ENCODE peak calls at places on chromosome 13, in five cellular contexts. J is K562, B is A549, E is HepG2, Z is H1. G is an unnamed sample.

GRCh38 chr13:48890386-48890785 is 85.3 kb upstream of the FNDC3A start:
- DNase-seq in J (no peak), B (no peak), E (no peak), Z (no peak), G (no peak)

GRCh38 chr13:97757807-97758206 is 195.7 kb upstream of the IPO5 start:
- DNase-seq in J (no peak), B (no peak), E (no peak), Z (no peak), G (no peak)

GRCh38 chr13:112775791-112776279 is 86.0 kb downstream of the ATP11A start:
- DNase-seq in J (no peak), B (no peak), E (no peak), Z (no peak), G (no peak)

GRCh38 chr13:47794963-47795362 is 206.1 kb downstream of the SUCLA2 start:
- DNase-seq in J (no peak), B (peak; percentile 4), E (peak; percentile 7), Z (no peak), G (peak; percentile 2)

GRCh38 chr13:35729926-35730627 is 253.6 kb upstream of the MAB21L1 start:
- DNase-seq in J (no peak), B (no peak), E (no peak), Z (no peak), G (no peak)

GRCh38 chr13:101941095-101941777 is 460.6 kb downstream of the FGF14 start:
- DNase-seq in J (no peak), B (no peak), E (no peak), Z (no peak), G (peak; percentile 2)

GRCh38 chr13:25380082-25380481 is 8.3 kb downstream of the ATP8A2 start:
- DNase-seq in J (peak; percentile 38), B (no peak), E (no peak), Z (no peak), G (no peak)

GRCh38 chr13:80590551-80590950 is 249.6 kb upstream of the SPRY2 start:
- DNase-seq in J (no peak), B (no peak), E (no peak), Z (no peak), G (no peak)

GRCh38 chr13:40776681-40777165 is 5.7 kb upstream of the MRPS31 start:
- DNase-seq in J (no peak), B (no peak), E (no peak), Z (no peak), G (peak; percentile 55)

GRCh38 chr13:77521595-77522367 is 13.7 kb upstream of the SCEL start:
- DNase-seq in J (no peak), B (peak; percentile 14), E (no peak), Z (peak; percentile 17), G (no peak)

GRCh38 chr13:97385854-97386253 is 48.1 kb upstream of the RAP2A start:
- DNase-seq in J (no peak), B (no peak), E (no peak), Z (no peak), G (no peak)

GRCh38 chr13:28622286-28622685 is 36.6 kb upstream of the POMP start:
- DNase-seq in J (no peak), B (no peak), E (no peak), Z (no peak), G (no peak)
- TF ChIP-seq MAFK in J (no peak), B (no peak), E (no peak), Z (no peak), G (no peak)

DNA sequence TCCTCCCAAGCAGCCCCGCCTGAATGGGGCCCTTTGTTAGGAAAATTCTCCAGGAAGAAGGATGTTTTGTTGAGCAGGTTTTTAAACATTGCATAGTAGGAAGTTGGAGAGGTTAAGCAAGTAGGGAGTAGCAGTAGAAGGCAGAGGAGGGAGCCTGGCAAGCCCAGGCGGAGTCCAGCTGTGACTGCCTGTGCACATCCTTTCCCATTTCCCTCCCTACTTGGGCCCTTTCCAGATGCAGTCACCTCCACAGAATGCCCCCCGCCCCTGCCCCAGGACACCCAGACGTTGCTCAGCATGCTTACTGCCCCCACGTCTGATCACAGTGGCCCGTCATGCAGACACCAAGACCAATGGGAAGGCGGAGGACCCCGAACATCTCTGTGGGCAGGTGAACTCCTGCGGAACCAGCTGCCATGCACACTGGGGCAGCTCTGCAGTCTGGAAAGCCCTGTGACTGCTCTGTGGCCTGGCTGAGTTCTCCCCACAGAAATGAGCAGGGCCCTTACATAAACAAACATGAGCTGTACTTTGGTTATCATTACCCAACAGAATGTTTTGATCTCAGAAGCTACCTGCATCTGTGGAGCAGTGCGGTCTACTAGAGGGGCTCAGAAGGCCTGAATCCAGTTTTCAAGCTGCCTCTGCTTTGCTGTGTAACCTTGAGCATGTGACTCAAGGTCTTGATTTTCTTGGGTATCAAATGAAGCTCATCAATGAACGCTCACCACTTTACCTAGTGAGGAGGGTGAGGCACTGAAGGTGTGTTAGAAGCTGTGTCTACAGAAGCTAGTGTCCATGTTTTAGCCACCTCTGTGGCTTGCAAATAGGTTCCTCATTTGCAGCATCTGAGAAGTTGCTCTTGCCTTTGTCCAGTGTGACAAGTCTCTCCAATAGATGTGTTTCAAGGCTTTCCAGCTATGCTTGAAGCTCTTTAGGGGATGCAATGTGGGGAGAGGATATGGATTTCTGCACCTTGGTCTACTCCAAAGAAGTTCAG is 84.2 kb downstream of the TNFRSF19 start:
- DNase-seq in J (no peak), B (no peak), E (peak; percentile 88), Z (no peak), G (peak; percentile 80)
- TF ChIP-seq MAFK in J (no peak), B (no peak), E (no peak), Z (no peak), G (no peak)

GRCh38 chr13:74067818-74068217 is 66.4 kb downstream of the KLF12 start:
- DNase-seq in J (no peak), B (no peak), E (no peak), Z (no peak), G (peak; percentile 52)

GRCh38 chr13:74066937-74067336 is 67.3 kb downstream of the KLF12 start:
- DNase-seq in J (no peak), B (no peak), E (no peak), Z (no peak), G (peak; percentile 25)

GRCh38 chr13:74070065-74070464 is 64.1 kb downstream of the KLF12 start:
- DNase-seq in J (no peak), B (no peak), E (no peak), Z (no peak), G (no peak)

GRCh38 chr13:74070513-74070912 is 63.7 kb downstream of the KLF12 start:
- DNase-seq in J (no peak), B (no peak), E (no peak), Z (no peak), G (no peak)

DNA sequence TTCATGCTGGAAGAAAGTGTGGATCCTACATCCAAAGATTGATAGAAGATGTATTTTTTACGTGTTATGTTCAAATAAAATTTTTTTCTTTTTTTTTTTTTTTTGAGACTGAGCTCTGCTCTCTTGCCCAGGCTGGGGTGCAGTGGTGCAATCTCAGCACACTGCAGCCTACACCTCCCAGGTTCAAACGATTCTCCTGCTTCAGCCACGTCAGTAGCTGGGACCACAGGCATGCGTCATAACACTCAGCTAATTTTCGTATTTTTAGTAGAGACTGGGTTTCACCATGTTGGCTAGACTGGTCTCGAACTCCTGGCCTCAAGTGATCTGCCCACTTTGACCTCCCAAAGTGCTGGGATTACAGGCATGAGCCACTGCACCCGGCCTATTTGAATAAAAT is 65.7 kb downstream of the KLF12 start:
- DNase-seq in J (no peak), B (no peak), E (no peak), Z (no peak), G (no peak)
- TF ChIP-seq MAFK in J (no peak), B (no peak), E (no peak), Z (no peak), G (no peak)

DNA sequence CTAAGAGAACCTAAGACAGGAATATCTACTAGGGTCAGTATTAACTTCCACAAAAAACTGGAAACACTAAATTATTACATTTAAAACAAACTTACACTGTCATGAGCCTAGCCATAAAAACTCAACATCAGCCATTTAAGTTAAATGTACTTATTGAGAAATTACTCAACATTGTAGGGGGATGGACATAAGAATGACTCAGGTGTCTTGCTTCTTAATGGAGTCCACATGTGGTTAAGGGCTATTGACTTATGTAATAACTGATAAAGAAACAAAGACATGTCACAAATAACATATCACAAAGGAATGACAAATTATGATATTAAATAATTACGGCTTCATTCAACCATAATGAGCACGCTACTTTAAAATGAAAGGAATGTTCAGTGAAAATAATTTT is 36.2 kb downstream of the CLDN10 start:
- DNase-seq in J (no peak), B (no peak), E (no peak), Z (no peak), G (peak; percentile 60)
- TF ChIP-seq MAFK in J (no peak), B (no peak), E (no peak), Z (no peak), G (no peak)

DNA sequence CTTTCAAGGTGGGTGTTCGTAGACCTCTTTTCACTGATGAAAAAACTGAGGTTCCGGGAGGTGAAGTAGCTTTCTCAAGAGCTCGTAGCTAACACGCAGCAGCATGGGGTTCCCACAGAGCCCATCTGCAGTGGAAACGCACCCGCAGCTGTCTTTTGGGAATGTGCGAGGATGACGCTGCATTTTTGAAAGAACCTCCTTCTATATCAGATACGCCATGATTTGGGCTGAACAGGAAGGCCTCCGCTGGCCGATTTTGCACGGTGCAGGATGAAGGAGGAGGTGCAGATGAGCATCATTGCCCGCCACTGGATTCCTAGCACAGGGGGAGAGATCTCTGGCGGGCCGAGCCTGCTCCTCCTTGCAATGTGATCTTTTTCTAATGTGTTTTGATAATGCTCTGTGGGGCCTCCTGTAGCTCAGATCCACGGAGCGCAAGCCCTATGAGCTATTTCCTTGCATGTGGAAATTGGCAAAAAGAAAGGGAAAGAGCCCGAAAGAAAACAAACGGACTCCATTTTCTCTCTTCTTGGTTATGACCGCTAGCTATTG is 55.5 kb downstream of the EFNB2 start:
- DNase-seq in J (no peak), B (no peak), E (no peak), Z (no peak), G (no peak)
- TF ChIP-seq MAFK in J (peak; percentile 34), B (no peak), E (no peak), Z (no peak), G (no peak)

GRCh38 chr13:31012285-31013024 is 80.0 kb downstream of the TEX26 start:
- DNase-seq in J (no peak), B (peak; percentile 10), E (peak; percentile 3), Z (no peak), G (peak; percentile 46)
- TF ChIP-seq MAFK in J (no peak), B (no peak), E (no peak), Z (no peak), G (no peak)

GRCh38 chr13:54415753-54416366 is 1387.2 kb downstream of the OLFM4 start:
- DNase-seq in J (no peak), B (no peak), E (no peak), Z (no peak), G (no peak)
- TF ChIP-seq MAFK in J (no peak), B (no peak), E (no peak), Z (no peak), G (no peak)

GRCh38 chr13:98823442-98823841 is 71.0 kb upstream of the SLC15A1 start:
- DNase-seq in J (no peak), B (no peak), E (no peak), Z (no peak), G (no peak)
- TF ChIP-seq MAFK in J (no peak), B (no peak), E (no peak), Z (no peak), G (no peak)

GRCh38 chr13:20149762-20150161 is 11.1 kb downstream of the GJA3 start:
- DNase-seq in J (no peak), B (no peak), E (no peak), Z (no peak), G (no peak)

GRCh38 chr13:20148501-20149183 is 12.2 kb downstream of the GJA3 start:
- DNase-seq in J (no peak), B (no peak), E (no peak), Z (no peak), G (no peak)

GRCh38 chr13:20151612-20152011 is 9.2 kb downstream of the GJA3 start:
- DNase-seq in J (no peak), B (no peak), E (no peak), Z (no peak), G (no peak)

GRCh38 chr13:20150561-20150960 is 10.3 kb downstream of the GJA3 start:
- DNase-seq in J (no peak), B (no peak), E (no peak), Z (no peak), G (no peak)

GRCh38 chr13:20151016-20151415 is 9.8 kb downstream of the GJA3 start:
- DNase-seq in J (peak; percentile 36), B (no peak), E (no peak), Z (no peak), G (no peak)
- TF ChIP-seq MAFK in J (no peak), B (no peak), E (no peak), Z (no peak), G (no peak)